ENCODE peak calls at places on chromosomes 3 and 15, in seven cellular contexts. One of them, this sample, is unnamed.

GRCh38 chr15:94576889-94577533 is 345.6 kb downstream of the MCTP2 start:
- DNase-seq in MCF 10A: peak; percentile 72
- DNase-seq in psoas muscle: no peak
- DNase-seq in BE2C: peak; percentile 55
- DNase-seq in activated CD8-positive, alpha-beta T cell treated with anti-CD3 and anti-CD28 coated beads for 36 hours: peak; percentile 65
- DNase-seq in AG04450: no peak
- DNase-seq in cardiac muscle cell: peak; percentile 47
- DNase-seq in this sample: peak; percentile 62

GRCh38 chr3:4859788-4860187 is 119.4 kb upstream of the BHLHE40 start:
- DNase-seq in MCF 10A: no peak
- DNase-seq in psoas muscle: no peak
- DNase-seq in BE2C: no peak
- DNase-seq in activated CD8-positive, alpha-beta T cell treated with anti-CD3 and anti-CD28 coated beads for 36 hours: no peak
- DNase-seq in AG04450: no peak
- DNase-seq in cardiac muscle cell: no peak
- DNase-seq in this sample: no peak

GRCh38 chr3:4512895-4513616 is 19.9 kb downstream of the ITPR1 start:
- DNase-seq in MCF 10A: no peak
- DNase-seq in psoas muscle: no peak
- DNase-seq in BE2C: peak; percentile 84
- DNase-seq in activated CD8-positive, alpha-beta T cell treated with anti-CD3 and anti-CD28 coated beads for 36 hours: no peak
- DNase-seq in AG04450: no peak
- DNase-seq in cardiac muscle cell: peak; percentile 82
- DNase-seq in this sample: no peak

GRCh38 chr3:48990636-48991421 is 788 bp downstream of the P4HTM start:
- DNase-seq in MCF 10A: no peak
- DNase-seq in psoas muscle: peak; percentile 60
- DNase-seq in BE2C: peak; percentile 41
- DNase-seq in activated CD8-positive, alpha-beta T cell treated with anti-CD3 and anti-CD28 coated beads for 36 hours: peak; percentile 53
- DNase-seq in AG04450: no peak
- DNase-seq in cardiac muscle cell: peak; percentile 35
- DNase-seq in this sample: no peak

GRCh38 chr3:42012935-42013651 is 51.2 kb upstream of the ULK4 start:
- DNase-seq in MCF 10A: peak; percentile 59
- DNase-seq in psoas muscle: peak; percentile 85
- DNase-seq in BE2C: peak; percentile 64
- DNase-seq in activated CD8-positive, alpha-beta T cell treated with anti-CD3 and anti-CD28 coated beads for 36 hours: peak; percentile 75
- DNase-seq in AG04450: no peak
- DNase-seq in cardiac muscle cell: peak; percentile 75
- DNase-seq in this sample: no peak

GRCh38 chr3:67296039-67296892 is 298.2 kb downstream of the KBTBD8 start:
- DNase-seq in MCF 10A: no peak
- DNase-seq in psoas muscle: no peak
- DNase-seq in BE2C: no peak
- DNase-seq in activated CD8-positive, alpha-beta T cell treated with anti-CD3 and anti-CD28 coated beads for 36 hours: no peak
- DNase-seq in AG04450: no peak
- DNase-seq in cardiac muscle cell: no peak
- DNase-seq in this sample: no peak

GRCh38 chr15:62059818-62060115 is 480 bp downstream of the VPS13C start:
- DNase-seq in MCF 10A: peak; percentile 54
- DNase-seq in psoas muscle: no peak
- DNase-seq in BE2C: peak; percentile 69
- DNase-seq in activated CD8-positive, alpha-beta T cell treated with anti-CD3 and anti-CD28 coated beads for 36 hours: peak; percentile 83
- DNase-seq in AG04450: no peak
- DNase-seq in cardiac muscle cell: peak; percentile 54
- DNase-seq in this sample: peak; percentile 15

GRCh38 chr3:105040026-105040622 is 326.6 kb upstream of the ALCAM start:
- DNase-seq in MCF 10A: no peak
- DNase-seq in psoas muscle: no peak
- DNase-seq in BE2C: no peak
- DNase-seq in activated CD8-positive, alpha-beta T cell treated with anti-CD3 and anti-CD28 coated beads for 36 hours: no peak
- DNase-seq in AG04450: no peak
- DNase-seq in cardiac muscle cell: no peak
- DNase-seq in this sample: no peak

GRCh38 chr15:69810441-69811071 is 287.2 kb downstream of the TLE3 start:
- DNase-seq in MCF 10A: no peak
- DNase-seq in psoas muscle: peak; percentile 67
- DNase-seq in BE2C: no peak
- DNase-seq in activated CD8-positive, alpha-beta T cell treated with anti-CD3 and anti-CD28 coated beads for 36 hours: no peak
- DNase-seq in AG04450: no peak
- DNase-seq in cardiac muscle cell: no peak
- DNase-seq in this sample: no peak

GRCh38 chr15:57327985-57328471 is 48.3 kb upstream of the CGNL1 start:
- DNase-seq in MCF 10A: no peak
- DNase-seq in psoas muscle: no peak
- DNase-seq in BE2C: no peak
- DNase-seq in activated CD8-positive, alpha-beta T cell treated with anti-CD3 and anti-CD28 coated beads for 36 hours: no peak
- DNase-seq in AG04450: peak; percentile 90
- DNase-seq in cardiac muscle cell: no peak
- DNase-seq in this sample: no peak

GRCh38 chr15:52295421-52295991 is at the start of gene MYO5C:
- DNase-seq in MCF 10A: peak; percentile 91
- DNase-seq in psoas muscle: peak; percentile 86
- DNase-seq in BE2C: peak; percentile 70
- DNase-seq in activated CD8-positive, alpha-beta T cell treated with anti-CD3 and anti-CD28 coated beads for 36 hours: peak; percentile 11
- DNase-seq in AG04450: no peak
- DNase-seq in cardiac muscle cell: peak; percentile 88
- DNase-seq in this sample: peak; percentile 32

GRCh38 chr15:80997692-80998091 is 3.0 kb upstream of the TLNRD1 start:
- DNase-seq in MCF 10A: no peak
- DNase-seq in psoas muscle: no peak
- DNase-seq in BE2C: no peak
- DNase-seq in activated CD8-positive, alpha-beta T cell treated with anti-CD3 and anti-CD28 coated beads for 36 hours: no peak
- DNase-seq in AG04450: no peak
- DNase-seq in cardiac muscle cell: no peak
- DNase-seq in this sample: no peak

GRCh38 chr15:92043283-92043682 is 189.8 kb downstream of the SLCO3A1 start:
- DNase-seq in MCF 10A: no peak
- DNase-seq in psoas muscle: no peak
- DNase-seq in BE2C: no peak
- DNase-seq in activated CD8-positive, alpha-beta T cell treated with anti-CD3 and anti-CD28 coated beads for 36 hours: no peak
- DNase-seq in AG04450: no peak
- DNase-seq in cardiac muscle cell: no peak
- DNase-seq in this sample: no peak

GRCh38 chr3:16723994-16724393 is 118.8 kb upstream of the DAZL start:
- DNase-seq in MCF 10A: peak; percentile 11
- DNase-seq in psoas muscle: no peak
- DNase-seq in BE2C: no peak
- DNase-seq in activated CD8-positive, alpha-beta T cell treated with anti-CD3 and anti-CD28 coated beads for 36 hours: no peak
- DNase-seq in AG04450: no peak
- DNase-seq in cardiac muscle cell: peak; percentile 8
- DNase-seq in this sample: no peak

GRCh38 chr3:194194051-194194756 is 58.3 kb downstream of the HES1 start:
- DNase-seq in MCF 10A: no peak
- DNase-seq in psoas muscle: no peak
- DNase-seq in BE2C: no peak
- DNase-seq in activated CD8-positive, alpha-beta T cell treated with anti-CD3 and anti-CD28 coated beads for 36 hours: peak; percentile 46
- DNase-seq in AG04450: no peak
- DNase-seq in cardiac muscle cell: no peak
- DNase-seq in this sample: no peak

GRCh38 chr3:126679318-126679751 is 24.4 kb upstream of the TXNRD3 start:
- DNase-seq in MCF 10A: peak; percentile 80
- DNase-seq in psoas muscle: peak; percentile 88
- DNase-seq in BE2C: peak; percentile 92
- DNase-seq in activated CD8-positive, alpha-beta T cell treated with anti-CD3 and anti-CD28 coated beads for 36 hours: peak; percentile 86
- DNase-seq in AG04450: peak; percentile 37
- DNase-seq in cardiac muscle cell: peak; percentile 88
- DNase-seq in this sample: peak; percentile 88

GRCh38 chr15:70014860-70015490 is 82.7 kb downstream of the TLE3 start:
- DNase-seq in MCF 10A: no peak
- DNase-seq in psoas muscle: no peak
- DNase-seq in BE2C: no peak
- DNase-seq in activated CD8-positive, alpha-beta T cell treated with anti-CD3 and anti-CD28 coated beads for 36 hours: no peak
- DNase-seq in AG04450: no peak
- DNase-seq in cardiac muscle cell: no peak
- DNase-seq in this sample: no peak

GRCh38 chr3:43206632-43207031 is 79.7 kb upstream of the SNRK start:
- DNase-seq in MCF 10A: no peak
- DNase-seq in psoas muscle: no peak
- DNase-seq in BE2C: no peak
- DNase-seq in activated CD8-positive, alpha-beta T cell treated with anti-CD3 and anti-CD28 coated beads for 36 hours: no peak
- DNase-seq in AG04450: no peak
- DNase-seq in cardiac muscle cell: no peak
- DNase-seq in this sample: no peak

DNA sequence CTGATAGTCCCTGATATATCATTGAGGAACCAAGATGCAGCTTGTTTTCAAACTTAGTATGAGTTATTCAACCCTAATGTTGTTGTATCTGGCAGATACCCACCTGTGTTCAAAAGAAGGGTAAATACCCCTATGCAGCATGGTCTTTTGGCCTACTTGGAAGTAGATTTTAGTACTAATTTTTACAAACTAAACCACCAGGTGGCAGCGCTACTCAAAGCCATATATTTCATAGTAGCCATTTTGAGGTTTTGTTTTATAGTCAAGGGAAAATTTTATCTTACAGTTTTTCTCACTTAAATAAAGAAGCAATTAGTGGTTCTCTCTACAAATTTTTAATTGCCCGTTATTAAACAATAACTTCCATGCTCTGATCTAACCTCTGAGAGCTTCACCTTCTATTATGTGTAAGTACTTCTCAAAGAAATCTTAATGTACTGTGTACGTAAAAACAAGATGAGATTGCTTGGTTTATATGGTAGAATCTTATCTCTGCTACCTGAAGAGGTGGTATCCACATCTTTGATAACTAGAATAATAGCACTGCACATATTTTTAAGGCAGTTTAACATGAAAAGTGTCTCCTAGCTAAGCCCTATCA is 31.5 kb upstream of the MLF1 start:
- DNase-seq in MCF 10A: peak; percentile 61
- DNase-seq in psoas muscle: no peak
- DNase-seq in BE2C: peak; percentile 57
- DNase-seq in activated CD8-positive, alpha-beta T cell treated with anti-CD3 and anti-CD28 coated beads for 36 hours: peak; percentile 68
- DNase-seq in AG04450: peak; percentile 16
- DNase-seq in cardiac muscle cell: peak; percentile 72
- DNase-seq in this sample: no peak
- TF ChIP-seq CTCF in MCF 10A: peak; percentile 51
- TF ChIP-seq CTCF in psoas muscle: peak; percentile 63
- TF ChIP-seq CTCF in BE2C: peak; percentile 59
- TF ChIP-seq CTCF in activated CD8-positive, alpha-beta T cell treated with anti-CD3 and anti-CD28 coated beads for 36 hours: peak; percentile 72
- TF ChIP-seq CTCF in AG04450: peak; percentile 60
- TF ChIP-seq CTCF in cardiac muscle cell: peak; percentile 53
- TF ChIP-seq CTCF in this sample: peak; percentile 52

GRCh38 chr15:26712350-26712749 is 60.5 kb downstream of the GABRB3 start:
- DNase-seq in MCF 10A: no peak
- DNase-seq in psoas muscle: no peak
- DNase-seq in BE2C: no peak
- DNase-seq in activated CD8-positive, alpha-beta T cell treated with anti-CD3 and anti-CD28 coated beads for 36 hours: no peak
- DNase-seq in AG04450: no peak
- DNase-seq in cardiac muscle cell: peak; percentile 71
- DNase-seq in this sample: no peak
- TF ChIP-seq CTCF in MCF 10A: no peak
- TF ChIP-seq CTCF in psoas muscle: no peak
- TF ChIP-seq CTCF in BE2C: no peak
- TF ChIP-seq CTCF in activated CD8-positive, alpha-beta T cell treated with anti-CD3 and anti-CD28 coated beads for 36 hours: no peak
- TF ChIP-seq CTCF in AG04450: no peak
- TF ChIP-seq CTCF in cardiac muscle cell: no peak
- TF ChIP-seq CTCF in this sample: no peak

GRCh38 chr3:164393171-164393570 is 685.1 kb downstream of the SI start:
- DNase-seq in MCF 10A: no peak
- DNase-seq in psoas muscle: no peak
- DNase-seq in BE2C: no peak
- DNase-seq in activated CD8-positive, alpha-beta T cell treated with anti-CD3 and anti-CD28 coated beads for 36 hours: no peak
- DNase-seq in AG04450: no peak
- DNase-seq in cardiac muscle cell: no peak
- DNase-seq in this sample: no peak

GRCh38 chr3:164387236-164387635 is 691.1 kb downstream of the SI start:
- DNase-seq in MCF 10A: no peak
- DNase-seq in psoas muscle: no peak
- DNase-seq in BE2C: no peak
- DNase-seq in activated CD8-positive, alpha-beta T cell treated with anti-CD3 and anti-CD28 coated beads for 36 hours: no peak
- DNase-seq in AG04450: no peak
- DNase-seq in cardiac muscle cell: no peak
- DNase-seq in this sample: no peak

DNA sequence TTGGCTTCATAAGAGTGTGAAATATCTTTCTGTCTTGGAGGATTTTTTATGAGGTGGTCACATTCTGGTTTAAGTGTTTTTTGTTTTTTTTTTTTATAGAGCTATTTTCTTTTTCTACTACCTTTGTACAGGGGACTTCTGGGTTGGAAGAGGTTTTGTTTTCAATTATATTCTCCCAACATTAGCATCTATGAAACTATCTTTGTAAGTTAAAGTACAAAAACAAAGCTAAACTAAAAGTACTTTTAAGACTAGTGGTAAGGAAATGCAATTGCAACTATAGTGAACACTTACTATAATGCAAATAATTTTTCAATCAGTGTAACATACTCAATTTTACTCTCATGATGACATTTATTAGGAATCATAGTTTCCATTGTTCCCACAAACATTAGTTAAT is 688.2 kb downstream of the SI start:
- DNase-seq in MCF 10A: no peak
- DNase-seq in psoas muscle: no peak
- DNase-seq in BE2C: no peak
- DNase-seq in activated CD8-positive, alpha-beta T cell treated with anti-CD3 and anti-CD28 coated beads for 36 hours: no peak
- DNase-seq in AG04450: no peak
- DNase-seq in cardiac muscle cell: no peak
- DNase-seq in this sample: no peak
- TF ChIP-seq CTCF in MCF 10A: no peak
- TF ChIP-seq CTCF in psoas muscle: peak; percentile 4
- TF ChIP-seq CTCF in BE2C: no peak
- TF ChIP-seq CTCF in activated CD8-positive, alpha-beta T cell treated with anti-CD3 and anti-CD28 coated beads for 36 hours: no peak
- TF ChIP-seq CTCF in AG04450: no peak
- TF ChIP-seq CTCF in cardiac muscle cell: no peak
- TF ChIP-seq CTCF in this sample: no peak

GRCh38 chr3:119362940-119363725 is 69.0 kb downstream of the ARHGAP31 start:
- DNase-seq in MCF 10A: no peak
- DNase-seq in psoas muscle: no peak
- DNase-seq in BE2C: no peak
- DNase-seq in activated CD8-positive, alpha-beta T cell treated with anti-CD3 and anti-CD28 coated beads for 36 hours: no peak
- DNase-seq in AG04450: no peak
- DNase-seq in cardiac muscle cell: no peak
- DNase-seq in this sample: no peak

GRCh38 chr3:119367000-119367399 is 72.8 kb downstream of the ARHGAP31 start:
- DNase-seq in MCF 10A: no peak
- DNase-seq in psoas muscle: no peak
- DNase-seq in BE2C: no peak
- DNase-seq in activated CD8-positive, alpha-beta T cell treated with anti-CD3 and anti-CD28 coated beads for 36 hours: no peak
- DNase-seq in AG04450: no peak
- DNase-seq in cardiac muscle cell: no peak
- DNase-seq in this sample: no peak

GRCh38 chr3:119365418-119365817 is 71.2 kb downstream of the ARHGAP31 start:
- DNase-seq in MCF 10A: no peak
- DNase-seq in psoas muscle: no peak
- DNase-seq in BE2C: no peak
- DNase-seq in activated CD8-positive, alpha-beta T cell treated with anti-CD3 and anti-CD28 coated beads for 36 hours: no peak
- DNase-seq in AG04450: no peak
- DNase-seq in cardiac muscle cell: no peak
- DNase-seq in this sample: no peak

DNA sequence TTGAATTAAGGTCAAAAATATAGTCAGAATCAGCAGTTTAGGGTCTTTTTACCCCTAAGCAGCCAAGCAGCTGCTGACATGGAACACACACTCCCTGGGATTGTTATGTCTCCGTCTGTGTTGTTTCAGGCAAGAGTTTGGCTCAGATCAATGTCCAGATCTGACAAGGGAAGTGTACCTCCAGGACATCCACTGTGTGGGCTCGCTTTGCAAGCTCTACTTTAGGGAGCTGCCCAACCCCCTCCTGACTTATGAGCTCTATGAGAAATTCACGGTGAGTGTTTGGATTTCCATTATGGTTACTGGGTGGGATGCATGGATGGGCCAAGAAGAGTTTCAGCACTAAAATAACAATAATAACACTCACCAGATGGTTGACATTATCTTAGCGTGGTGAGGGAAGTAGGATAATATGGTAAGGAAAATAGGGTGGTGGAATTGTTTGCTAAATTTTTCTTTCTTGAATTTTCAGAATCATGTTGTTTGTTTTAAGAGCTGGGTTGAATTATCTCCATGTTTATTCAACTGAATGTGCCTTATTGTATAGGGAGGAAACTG is 74.1 kb downstream of the ARHGAP31 start:
- DNase-seq in MCF 10A: no peak
- DNase-seq in psoas muscle: no peak
- DNase-seq in BE2C: no peak
- DNase-seq in activated CD8-positive, alpha-beta T cell treated with anti-CD3 and anti-CD28 coated beads for 36 hours: no peak
- DNase-seq in AG04450: no peak
- DNase-seq in cardiac muscle cell: no peak
- DNase-seq in this sample: no peak
- TF ChIP-seq CTCF in MCF 10A: no peak
- TF ChIP-seq CTCF in psoas muscle: no peak
- TF ChIP-seq CTCF in BE2C: no peak
- TF ChIP-seq CTCF in activated CD8-positive, alpha-beta T cell treated with anti-CD3 and anti-CD28 coated beads for 36 hours: no peak
- TF ChIP-seq CTCF in AG04450: no peak
- TF ChIP-seq CTCF in cardiac muscle cell: no peak
- TF ChIP-seq CTCF in this sample: no peak

This sample was measured in tibial nerve.